ENCODE peak calls at places on chromosomes 5 and 9, in ten cellular contexts. E is GM23248, T is kidney, U is endodermal cell, P is mammary epithelial cell, S is neural progenitor cell, B is mesenchymal stem cell, M is fibroblast of lung, G is DND-41, X is NT2/D1. L is an unnamed sample.

GRCh38 chr5:135635471-135635870 is 56.7 kb upstream of the CXCL14 start:
- DNase-seq in E (no peak), T (no peak), U (no peak), P (no peak), S (no peak), B (no peak), M (no peak), G (no peak), X (no peak), L (no peak)

GRCh38 chr9:136377351-136378170 is 4.1 kb upstream of the CARD9 start:
- DNase-seq in E (no peak), T (no peak), U (no peak), P (no peak), S (no peak), B (no peak), M (no peak), G (no peak), X (no peak), L (no peak)

GRCh38 chr9:27638716-27639115 is 65.4 kb upstream of the C9orf72 start:
- DNase-seq in E (no peak), T (no peak), U (no peak), P (peak; percentile 29), S (no peak), B (no peak), M (no peak), G (no peak), X (no peak), L (no peak)

GRCh38 chr9:12798066-12798770 is 23.4 kb downstream of the LURAP1L start:
- DNase-seq in E (peak; percentile 70), T (no peak), U (no peak), P (peak; percentile 84), S (no peak), B (no peak), M (no peak), G (no peak), X (no peak), L (no peak)

GRCh38 chr9:37034320-37034937 is 361 bp upstream of the PAX5 start:
- DNase-seq in E (peak; percentile 38), T (no peak), U (peak; percentile 83), P (no peak), S (peak; percentile 84), B (no peak), M (no peak), G (no peak), X (no peak), L (peak; percentile 92)

GRCh38 chr9:91917436-91917835 is 32.6 kb downstream of the ROR2 start:
- DNase-seq in E (no peak), T (no peak), U (peak; percentile 36), P (no peak), S (no peak), B (no peak), M (no peak), G (no peak), X (no peak), L (no peak)

GRCh38 chr9:89527084-89527483 is 29.2 kb upstream of the SEMA4D start:
- DNase-seq in E (no peak), T (no peak), U (no peak), P (no peak), S (no peak), B (no peak), M (no peak), G (no peak), X (no peak), L (no peak)

GRCh38 chr5:132640613-132641012 is 17.4 kb upstream of the IL13 start:
- DNase-seq in E (no peak), T (no peak), U (no peak), P (no peak), S (no peak), B (no peak), M (no peak), G (no peak), X (no peak), L (no peak)

GRCh38 chr9:113966394-113966793 is 90.3 kb downstream of the ZNF618 start:
- DNase-seq in E (no peak), T (no peak), U (no peak), P (no peak), S (no peak), B (no peak), M (no peak), G (no peak), X (no peak), L (no peak)

GRCh38 chr9:108861464-108861863 is 602 bp upstream of the ACTL7A start:
- DNase-seq in E (no peak), T (no peak), U (no peak), P (no peak), S (no peak), B (no peak), M (no peak), G (no peak), X (no peak), L (no peak)

GRCh38 chr5:125424851-125425250 is 678.4 kb upstream of the ZNF608 start:
- DNase-seq in E (no peak), T (no peak), U (no peak), P (no peak), S (no peak), B (no peak), M (no peak), G (no peak), X (no peak), L (no peak)

GRCh38 chr9:109270971-109271900 is 49.6 kb downstream of the EPB41L4B start:
- DNase-seq in E (no peak), T (no peak), U (no peak), P (no peak), S (no peak), B (no peak), M (no peak), G (no peak), X (no peak), L (no peak)

GRCh38 chr5:141597394-141597793 is 21.4 kb downstream of the DIAPH1 start:
- DNase-seq in E (no peak), T (no peak), U (no peak), P (peak; percentile 39), S (no peak), B (no peak), M (no peak), G (no peak), X (no peak), L (no peak)

GRCh38 chr5:130692766-130693165 is 472.3 kb downstream of the HINT1 start:
- DNase-seq in E (no peak), T (no peak), U (no peak), P (no peak), S (no peak), B (no peak), M (peak; percentile 19), G (no peak), X (no peak), L (peak; percentile 94)

GRCh38 chr5:83475540-83476469 is 4.3 kb downstream of the VCAN start:
- DNase-seq in E (peak; percentile 90), T (no peak), U (no peak), P (peak; percentile 73), S (peak; percentile 25), B (peak; percentile 87), M (peak; percentile 92), G (no peak), X (no peak), L (no peak)

GRCh38 chr9:99296375-99296951 is 74.4 kb downstream of the SEC61B start:
- DNase-seq in E (peak; percentile 21), T (peak; percentile 82), U (no peak), P (no peak), S (no peak), B (no peak), M (peak; percentile 21), G (peak; percentile 61), X (no peak), L (no peak)

GRCh38 chr9:107288701-107289100 is 5.6 kb downstream of the RAD23B start:
- DNase-seq in E (no peak), T (no peak), U (no peak), P (no peak), S (no peak), B (no peak), M (no peak), G (no peak), X (no peak), L (no peak)

DNA sequence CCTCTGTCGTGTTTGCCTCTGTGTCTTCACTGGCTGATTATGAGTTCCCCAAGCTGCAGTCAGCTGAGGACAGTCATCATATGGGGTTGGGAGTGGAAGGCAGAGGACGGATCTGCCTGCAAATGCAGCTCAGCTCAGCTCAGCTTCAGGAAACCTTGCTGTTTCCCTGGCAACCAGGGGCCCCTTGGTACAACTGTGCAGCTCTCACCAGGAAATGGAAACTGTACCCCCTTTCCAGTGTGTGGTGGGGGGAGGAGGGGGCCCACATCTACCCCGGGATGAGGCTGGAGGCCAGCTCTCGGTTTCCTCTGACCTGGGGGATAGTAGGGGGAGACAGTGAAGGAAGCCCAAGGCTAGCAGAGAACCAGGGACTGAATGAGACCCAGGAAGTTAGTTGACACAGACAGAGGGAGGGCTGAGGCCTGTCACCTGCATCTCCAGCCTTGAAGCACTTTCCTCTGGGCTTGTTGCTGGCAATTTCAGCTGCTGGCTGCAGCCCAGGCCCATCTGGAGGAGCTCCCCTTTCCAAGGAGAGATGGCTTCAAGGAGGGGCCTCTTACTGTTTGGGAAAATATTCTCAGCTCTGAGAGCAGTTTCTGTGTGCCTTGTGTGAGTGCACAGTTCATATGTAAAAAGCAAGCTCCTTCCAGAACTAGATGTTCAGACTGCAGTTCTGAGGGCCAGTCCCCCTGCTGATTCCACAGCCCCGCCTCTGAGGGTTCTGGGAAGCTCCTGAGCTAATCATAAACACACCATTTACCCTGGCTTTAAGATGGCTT is 6.9 kb downstream of the ANXA6 start:
- DNase-seq in E (peak; percentile 63), T (peak; percentile 77), U (no peak), P (no peak), S (peak; percentile 33), B (peak; percentile 85), M (peak; percentile 74), G (peak; percentile 84), X (no peak), L (peak; percentile 84)
- H3K9ac ChIP-seq in E (peak overlapping the region; percentile 41), T (peak overlapping the region; percentile 30), U (no peak overlapping the region), P (no peak overlapping the region), S (no peak overlapping the region), B (peak overlapping the region; percentile 54), M (no peak overlapping the region), G (peak overlapping the region; percentile 49), X (peak overlapping the region; percentile 38), L (peak overlapping the region; percentile 71)

GRCh38 chr9:133882849-133883248 is 109.3 kb downstream of the VAV2 start:
- DNase-seq in E (no peak), T (no peak), U (no peak), P (no peak), S (no peak), B (no peak), M (no peak), G (no peak), X (no peak), L (no peak)
- H3K9ac ChIP-seq in E (no peak overlapping the region), T (no peak overlapping the region), U (no peak overlapping the region), P (peak overlapping the region; percentile 33), S (no peak overlapping the region), B (no peak overlapping the region), M (no peak overlapping the region), G (no peak overlapping the region), X (no peak overlapping the region), L (no peak overlapping the region)

GRCh38 chr9:120928720-120929389 is 2.3 kb upstream of the TRAF1 start:
- DNase-seq in E (peak; percentile 69), T (peak; percentile 92), U (peak; percentile 89), P (peak; percentile 39), S (peak; percentile 81), B (peak; percentile 46), M (no peak), G (peak; percentile 57), X (no peak), L (peak; percentile 84)
- H3K9ac ChIP-seq in E (peak overlapping the region; percentile 72), T (peak overlapping the region; percentile 78), U (no peak overlapping the region), P (no peak overlapping the region), S (no peak overlapping the region), B (peak overlapping the region; percentile 80), M (peak overlapping the region; percentile 62), G (peak overlapping the region; percentile 38), X (peak overlapping the region; percentile 79), L (peak overlapping the region; percentile 92)

DNA sequence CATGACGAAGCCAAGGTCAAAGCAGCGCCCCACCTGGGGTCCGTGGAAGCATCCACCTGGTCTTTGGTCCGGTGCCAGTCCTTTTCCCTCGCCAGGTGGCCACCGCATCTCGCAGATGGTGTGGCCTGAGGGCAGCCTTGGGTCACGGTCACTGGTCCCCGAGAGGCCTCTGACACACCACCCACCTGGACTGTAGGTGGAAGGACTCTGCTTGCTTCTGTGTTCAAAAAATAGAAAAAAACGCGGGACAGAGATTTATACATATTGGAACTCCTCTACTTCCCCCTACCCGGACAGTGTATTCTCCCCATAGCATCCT is 466 bp upstream of the TTC39B start:
- DNase-seq in E (no peak), T (no peak), U (no peak), P (no peak), S (peak; percentile 4), B (no peak), M (no peak), G (no peak), X (no peak), L (peak; percentile 42)
- H3K9ac ChIP-seq in E (no peak overlapping the region), T (peak overlapping the region; percentile 61), U (no peak overlapping the region), P (no peak overlapping the region), S (no peak overlapping the region), B (peak overlapping the region; percentile 75), M (peak overlapping the region; percentile 12), G (peak overlapping the region; percentile 60), X (peak overlapping the region; percentile 37), L (peak overlapping the region; percentile 50)